ENCODE peak calls at places on chromosome 9, in four cellular contexts. W is left cardiac atrium, O is HTR-8/SVneo, Y is neural crest cell. M is an unnamed sample.

GRCh38 chr9:88230612-88231011 is 92.3 kb upstream of the SPATA31C2 start:
- DNase-seq in O (no peak), Y (no peak), W (no peak), M (no peak)

GRCh38 chr9:133274236-133275104 is 531 bp downstream of the ABO start:
- DNase-seq in O (no peak), Y (no peak), W (no peak), M (no peak)

GRCh38 chr9:109600142-109600541 is 102.0 kb upstream of the PTPN3 start:
- DNase-seq in W (no peak), O (peak; percentile 6), Y (no peak), M (no peak)

GRCh38 chr9:534886-535285 is 306.6 kb upstream of the DMRT1 start:
- DNase-seq in O (no peak), W (peak; percentile 43), Y (no peak), M (no peak)

GRCh38 chr9:92257327-92257726 is 36.2 kb downstream of the IARS1 start:
- DNase-seq in Y (no peak), O (no peak), W (no peak), M (no peak)

GRCh38 chr9:113772121-113772885 is 103.8 kb upstream of the ZNF618 start:
- DNase-seq in O (no peak), Y (no peak), W (no peak), M (no peak)

GRCh38 chr9:99259231-99259918 is 37.3 kb downstream of the SEC61B start:
- DNase-seq in W (peak; percentile 90), O (no peak), Y (no peak), M (peak; percentile 87)

GRCh38 chr9:93061791-93062299 is 3.3 kb downstream of the SUSD3 start:
- DNase-seq in O (no peak), Y (no peak), W (no peak), M (peak; percentile 48)

GRCh38 chr9:113933188-113933587 is 57.1 kb downstream of the ZNF618 start:
- DNase-seq in Y (no peak), W (no peak), O (no peak), M (no peak)

GRCh38 chr9:92501671-92502393 is 19.5 kb upstream of the ASPN start:
- DNase-seq in Y (no peak), W (peak; percentile 47), O (no peak), M (no peak)

GRCh38 chr9:3751125-3751758 is 225.4 kb upstream of the RFX3 start:
- DNase-seq in O (no peak), W (no peak), Y (no peak), M (no peak)

GRCh38 chr9:79565245-79565644 is 6.5 kb upstream of the TLE4 start:
- DNase-seq in W (no peak), Y (no peak), O (no peak), M (no peak)

GRCh38 chr9:69283003-69283402 is 42.0 kb upstream of the ENTREP1 start:
- DNase-seq in W (no peak), Y (no peak), O (no peak), M (no peak)

GRCh38 chr9:116193636-116194035 is 40.0 kb downstream of the PAPPA start:
- DNase-seq in O (peak; percentile 7), Y (no peak), W (no peak), M (no peak)

GRCh38 chr9:74006935-74007334 is 490.2 kb upstream of the RORB start:
- DNase-seq in Y (no peak), O (no peak), W (no peak), M (no peak)